ENCODE peak calls at places on chromosomes 6 and 20, in ten cellular contexts. P is prostate gland, W is fibroblast of lung, J is upper lobe of right lung, B is psoas muscle, F is fibroblast of mammary gland, K is left ventricle myocardium inferior, O is cardiac muscle cell, Q is brain microvascular endothelial cell, R is fibroblast of the aortic adventitia. N is an unnamed sample.

GRCh38 chr6:26524722-26525360 is 13.3 kb upstream of the HMGN4 start:
- DNase-seq in R (no peak), B (no peak), W (no peak), K (no peak), J (no peak), Q (no peak), F (no peak), O (no peak), P (no peak), N (no peak)

GRCh38 chr6:117907600-117908245 is 659 bp downstream of the SLC35F1 start:
- DNase-seq in R (no peak), O (peak; percentile 58), F (no peak), J (peak; percentile 65), P (no peak), B (no peak), W (peak; percentile 6), K (no peak), Q (no peak), N (no peak)

GRCh38 chr6:26351544-26351953 is 13.4 kb upstream of the BTN3A2 start:
- DNase-seq in P (no peak), R (peak; percentile 89), F (peak; percentile 99), O (no peak), Q (peak; percentile 98), W (peak; percentile 98), K (no peak), J (no peak), B (no peak), N (no peak)

GRCh38 chr6:103122766-103123601 is 1729.5 kb downstream of the GRIK2 start:
- DNase-seq in P (peak; percentile 17), B (no peak), W (peak; percentile 29), J (peak; percentile 75), F (peak; percentile 18), R (peak; percentile 6), K (no peak), Q (peak; percentile 40), O (peak; percentile 90), N (peak; percentile 20)

GRCh38 chr6:90082847-90083246 is 188.6 kb downstream of the GJA10 start:
- DNase-seq in R (no peak), B (no peak), W (no peak), F (no peak), Q (no peak), P (no peak), O (peak; percentile 16), K (no peak), J (no peak), N (no peak)

GRCh38 chr20:44745560-44746366 is at the start of gene KCNK15:
- DNase-seq in Q (no peak), W (peak; percentile 33), B (peak; percentile 66), O (peak; percentile 61), R (no peak), P (no peak), F (no peak), J (peak; percentile 74), K (peak; percentile 55), N (no peak)

GRCh38 chr6:50591135-50591534 is 122.2 kb upstream of the TFAP2D start:
- DNase-seq in F (no peak), P (no peak), O (peak; percentile 94), R (no peak), B (no peak), W (no peak), K (no peak), J (no peak), Q (no peak), N (no peak)

GRCh38 chr6:29792123-29793035 is 35.2 kb upstream of the HLA-G start:
- DNase-seq in B (peak; percentile 78), O (peak; percentile 16), P (peak; percentile 33), R (peak; percentile 6), Q (no peak), J (peak; percentile 91), F (peak; percentile 16), K (peak; percentile 77), W (no peak), N (no peak)

GRCh38 chr20:41052742-41053419 is 24.3 kb downstream of the TOP1 start:
- DNase-seq in O (no peak), J (no peak), Q (peak; percentile 56), F (peak; percentile 91), R (peak; percentile 90), K (no peak), W (peak; percentile 85), B (no peak), P (no peak), N (no peak)

GRCh38 chr6:145139451-145139850 is 595.9 kb downstream of the EPM2A start:
- DNase-seq in Q (no peak), O (peak; percentile 38), B (no peak), K (no peak), W (peak; percentile 5), P (no peak), J (no peak), F (peak; percentile 58), R (no peak), N (no peak)

GRCh38 chr6:35470663-35471120 is 2.5 kb downstream of the RPL10A start:
- DNase-seq in F (no peak), W (no peak), R (no peak), J (no peak), K (no peak), Q (no peak), B (peak; percentile 32), O (no peak), P (no peak), N (no peak)

GRCh38 chr6:305371-306206 is 13.3 kb downstream of the DUSP22 start:
- DNase-seq in J (no peak), O (peak; percentile 31), Q (no peak), W (no peak), F (no peak), P (no peak), R (no peak), K (no peak), B (no peak), N (no peak)

GRCh38 chr20:60115452-60115851 is 157.2 kb downstream of the CDH26 start:
- DNase-seq in Q (no peak), P (peak; percentile 38), K (no peak), R (no peak), O (no peak), W (no peak), B (no peak), F (no peak), J (no peak), N (no peak)

GRCh38 chr6:138545621-138545980 is 46.3 kb upstream of the NHSL1 start:
- DNase-seq in P (no peak), F (peak; percentile 39), R (peak; percentile 87), K (peak; percentile 84), W (peak; percentile 73), J (peak; percentile 85), O (peak; percentile 81), Q (peak; percentile 74), B (peak; percentile 72), N (peak; percentile 82)

GRCh38 chr6:29478740-29479139 is 9.0 kb downstream of the MAS1L start:
- DNase-seq in K (no peak), F (no peak), O (no peak), B (no peak), J (no peak), P (no peak), Q (no peak), R (no peak), W (no peak), N (no peak)

DNA sequence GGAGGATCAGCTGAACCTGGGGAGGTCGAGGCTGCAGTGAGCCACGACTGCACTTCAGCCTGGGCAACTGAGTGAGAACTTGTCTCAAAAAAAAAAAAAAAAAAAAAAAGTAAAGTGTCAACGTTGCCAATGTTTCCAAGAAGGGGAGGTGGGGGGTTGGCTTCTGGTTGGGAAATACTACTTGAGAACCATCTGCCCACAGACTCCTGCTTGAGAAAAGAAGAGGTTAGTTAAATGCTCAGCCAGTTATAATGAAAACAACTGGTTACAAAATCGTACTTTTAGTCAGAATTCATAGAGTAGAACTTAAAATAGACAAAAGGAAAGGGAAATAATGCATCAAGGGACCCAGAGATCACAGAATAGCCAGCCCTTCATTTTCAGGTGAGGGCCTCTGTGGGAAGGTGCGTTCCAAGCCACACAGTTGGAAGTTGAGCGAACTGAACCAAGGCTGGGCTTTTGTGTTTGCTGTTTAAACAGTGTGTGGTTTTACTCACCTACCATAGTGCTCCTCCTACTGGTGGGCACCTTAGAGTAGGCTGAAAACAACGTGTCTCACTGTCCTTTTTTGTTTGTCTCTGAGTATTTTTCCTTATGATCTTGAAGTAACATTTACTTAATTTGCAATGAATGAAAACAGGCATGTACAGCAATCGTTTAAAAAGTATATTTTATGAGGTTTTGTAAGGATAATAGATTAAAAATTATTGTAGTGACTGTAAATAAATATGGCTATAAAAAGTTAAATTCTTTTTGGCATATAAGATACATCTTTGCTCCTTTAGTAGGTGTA is 200.7 kb downstream of the BCAS1 start:
- DNase-seq in P (peak; percentile 87), O (peak; percentile 83), B (no peak), K (no peak), J (no peak), F (peak; percentile 86), R (peak; percentile 83), Q (peak; percentile 71), W (peak; percentile 73), N (peak; percentile 56)
- H3K4me3 ChIP-seq in P (no peak overlapping the region), O (no peak overlapping the region), B (no peak overlapping the region), K (peak overlapping the region; percentile 11), J (no peak overlapping the region), F (no peak overlapping the region), R (no peak overlapping the region), Q (no peak overlapping the region), W (no peak overlapping the region), N (no peak overlapping the region)

GRCh38 chr20:35621560-35621946 is 5.9 kb downstream of the SPAG4 start:
- DNase-seq in F (no peak), R (no peak), P (no peak), W (no peak), J (no peak), O (no peak), B (no peak), K (no peak), Q (no peak), N (no peak)
- TF ChIP-seq CTCF in F (peak; percentile 5), R (peak; percentile 13), P (no peak), W (peak; percentile 15), J (no peak), O (no peak), B (no peak), K (no peak), Q (peak; percentile 11), N (peak; percentile 0)

DNA sequence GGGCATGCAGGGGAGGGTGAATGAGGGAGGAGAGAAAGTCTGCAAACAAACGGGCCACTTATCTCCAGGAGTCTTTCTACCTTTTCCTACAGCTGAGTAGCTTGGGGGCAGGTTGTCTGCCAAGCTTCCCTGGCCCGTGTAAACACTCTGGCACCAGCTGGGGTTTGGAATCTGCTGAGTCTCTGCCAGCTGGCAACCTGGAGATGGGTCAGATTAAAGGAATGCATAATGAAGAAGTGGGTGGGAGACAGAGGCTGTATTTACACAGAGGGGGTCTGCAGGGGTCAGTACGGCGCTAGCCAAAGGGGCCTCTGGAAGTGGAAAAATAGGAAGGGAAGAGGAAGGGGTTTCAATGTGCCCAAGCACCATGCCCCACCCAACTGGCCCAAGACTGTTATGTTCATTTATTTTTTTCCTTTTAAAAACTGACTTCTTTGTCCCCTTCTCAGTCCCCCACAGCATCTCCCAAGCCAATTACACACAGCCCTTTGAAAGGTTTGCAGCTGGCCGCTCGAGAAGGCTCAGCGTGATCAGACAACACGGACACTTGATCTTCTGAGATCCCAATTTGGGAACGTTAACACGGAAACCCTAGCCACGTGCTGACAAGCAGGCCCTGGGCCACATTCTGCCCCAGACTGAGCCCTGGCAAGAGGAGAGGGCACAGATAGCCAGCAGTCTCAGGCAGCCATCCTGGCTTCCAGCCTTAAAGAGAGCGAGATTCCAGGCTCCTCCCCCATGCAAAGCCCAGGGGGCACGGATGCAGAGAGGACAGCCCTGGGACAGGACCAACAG is 25.2 kb downstream of the TRAM2 start:
- DNase-seq in O (peak; percentile 28), W (peak; percentile 94), K (peak; percentile 58), J (peak; percentile 71), P (peak; percentile 50), F (peak; percentile 79), Q (peak; percentile 69), B (peak; percentile 79), R (peak; percentile 94), N (peak; percentile 88)
- H3K4me3 ChIP-seq in O (no peak overlapping the region), W (peak overlapping the region; percentile 19), K (peak overlapping the region; percentile 34), J (no peak overlapping the region), P (no peak overlapping the region), F (no peak overlapping the region), Q (no peak overlapping the region), B (peak overlapping the region; percentile 35), R (no peak overlapping the region), N (no peak overlapping the region)

GRCh38 chr20:21767739-21768223 is 62.3 kb downstream of the PAX1 start:
- DNase-seq in B (no peak), R (no peak), F (no peak), P (no peak), W (no peak), O (peak; percentile 61), J (peak; percentile 63), Q (no peak), K (no peak), N (no peak)
- TF ChIP-seq CTCF in B (no peak), R (no peak), F (peak; percentile 1), P (no peak), W (no peak), O (no peak), J (peak; percentile 32), Q (no peak), K (no peak), N (no peak)